ENCODE peak calls at places on chromosomes 7 and 10, in four cellular contexts. B, S, X and Q are unnamed samples.

GRCh38 chr10:117653170-117653515 is 110.6 kb downstream of the EMX2 start:
- ATAC-seq in B (peak; percentile 87), S (no peak), X (peak; percentile 97), Q (no peak)

GRCh38 chr10:26829810-26830515 is 30.8 kb downstream of the ABI1 start:
- ATAC-seq in S (no peak), X (no peak), B (no peak), Q (no peak)

GRCh38 chr7:70563960-70564359 is 568.0 kb upstream of the GALNT17 start:
- ATAC-seq in S (no peak), B (no peak), X (no peak), Q (no peak)

GRCh38 chr10:111996103-111996502 is 187.5 kb downstream of the GPAM start:
- ATAC-seq in X (no peak), S (no peak), B (peak; percentile 89), Q (no peak)

GRCh38 chr7:73376671-73377412 is 48.9 kb downstream of the FKBP6 start:
- ATAC-seq in B (no peak), X (no peak), S (no peak), Q (no peak)

GRCh38 chr7:88184848-88185304 is 35.0 kb downstream of the SRI start:
- ATAC-seq in S (peak; percentile 92), B (peak; percentile 98), X (no peak), Q (no peak)

GRCh38 chr7:92289321-92289720 is 43.5 kb downstream of the ANKIB1 start:
- ATAC-seq in B (peak; percentile 58), X (no peak), S (no peak), Q (no peak)

GRCh38 chr7:100573691-100574361 is at the start of gene SAP25:
- ATAC-seq in S (no peak), B (no peak), X (no peak), Q (no peak)

GRCh38 chr10:7409732-7410168 is 1.1 kb downstream of the SFMBT2 start:
- ATAC-seq in X (no peak), S (no peak), B (peak; percentile 17), Q (no peak)

GRCh38 chr10:89494615-89495014 is 40.8 kb downstream of the SLC16A12 start:
- ATAC-seq in X (no peak), S (no peak), B (no peak), Q (peak; percentile 31)

GRCh38 chr10:23067939-23068775 is 27.2 kb upstream of the MSRB2 start:
- ATAC-seq in X (peak; percentile 98), S (peak; percentile 94), B (peak; percentile 84), Q (peak; percentile 76)

GRCh38 chr10:124231188-124232135 is 138.1 kb upstream of the CHST15 start:
- ATAC-seq in S (no peak), B (peak; percentile 77), X (no peak), Q (no peak)

GRCh38 chr10:34698979-34699378 is 116.1 kb downstream of the PARD3 start:
- ATAC-seq in X (peak; percentile 69), B (no peak), S (no peak), Q (no peak)

GRCh38 chr7:1460757-1461639 is 1.7 kb upstream of the MICALL2 start:
- ATAC-seq in S (peak; percentile 47), B (no peak), X (no peak), Q (peak; percentile 3)

GRCh38 chr10:95792211-95792780 is 36.3 kb downstream of the ENTPD1 start:
- ATAC-seq in B (no peak), S (no peak), X (no peak), Q (no peak)

GRCh38 chr10:49628599-49628998 is 14.8 kb downstream of the CHAT start:
- ATAC-seq in X (no peak), S (no peak), B (no peak), Q (no peak)

DNA sequence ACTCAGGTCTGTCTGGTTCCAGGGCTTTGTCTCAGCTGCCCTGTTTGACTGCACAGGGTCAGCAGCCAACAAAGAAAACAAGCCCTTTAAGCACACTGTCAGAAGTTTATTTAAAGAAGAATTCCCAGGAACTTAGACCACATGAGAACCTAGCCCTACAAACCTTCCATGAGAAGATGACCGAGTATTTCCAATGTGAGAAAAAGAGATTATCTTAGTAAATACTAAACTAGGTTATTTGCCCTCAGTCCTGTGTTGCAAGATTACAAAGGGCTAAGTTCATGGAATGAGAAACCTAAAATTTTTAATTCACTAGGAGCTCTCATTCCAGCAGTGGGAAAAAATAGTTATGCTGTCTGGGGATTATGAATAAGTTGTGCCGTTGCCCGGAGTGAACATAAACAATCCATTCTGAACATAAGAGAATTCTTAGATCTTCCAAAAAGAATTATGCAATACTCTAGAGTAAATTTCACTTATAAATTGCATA is 46.7 kb downstream of the NOC3L start:
- ATAC-seq in B (no peak), X (no peak), S (no peak), Q (peak; percentile 62)
- H3K4me3 ChIP-seq in B (no peak overlapping the region), X (no peak overlapping the region), S (no peak overlapping the region), Q (no peak overlapping the region)

DNA sequence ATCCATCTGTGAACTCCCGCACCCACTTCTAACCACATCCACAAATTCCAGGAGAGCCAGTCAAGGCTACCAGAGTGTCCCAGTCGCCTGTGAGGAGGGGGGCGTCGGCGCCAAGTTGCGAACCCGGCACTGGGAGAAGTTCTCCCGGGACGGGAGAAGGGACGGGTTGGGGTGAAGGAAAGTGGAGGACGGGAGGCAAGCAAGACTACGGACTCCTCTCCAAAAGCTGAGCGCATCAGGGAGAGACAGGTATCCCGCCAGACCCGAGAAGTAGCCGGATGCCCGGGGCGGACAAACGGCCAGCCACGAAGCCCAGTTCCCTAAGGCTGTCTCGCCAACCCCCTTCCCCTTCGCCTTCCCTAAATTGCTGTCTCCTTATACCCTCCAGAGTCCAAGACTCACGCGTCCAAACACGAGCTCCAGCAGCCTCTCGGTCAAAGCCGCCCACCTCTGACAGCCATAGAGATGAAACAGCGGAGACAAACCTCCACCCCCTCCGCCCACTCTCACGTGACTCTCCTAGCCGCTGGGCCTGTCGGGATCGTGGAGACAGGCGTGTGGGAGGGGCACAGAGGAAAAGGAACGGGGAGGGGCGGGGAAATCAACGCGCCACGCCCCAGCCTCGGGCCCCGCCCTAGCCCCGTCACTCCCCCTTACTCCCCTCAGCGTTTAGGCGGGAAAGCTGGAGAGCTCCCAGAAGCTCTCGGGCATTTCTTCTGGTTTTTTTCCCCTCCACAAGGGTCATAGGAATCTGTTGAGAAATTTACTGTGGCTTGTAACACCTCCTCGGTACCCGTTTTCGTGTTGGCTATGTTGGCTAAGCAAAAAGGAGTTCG is at the start of gene MICU1:
- ATAC-seq in X (peak; percentile 96), B (peak; percentile 99), S (peak; percentile 98), Q (peak; percentile 99)
- TF ChIP-seq POLR2A in X (peak; percentile 50), B (peak; percentile 91), S (peak; percentile 93), Q (peak; percentile 62)

DNA sequence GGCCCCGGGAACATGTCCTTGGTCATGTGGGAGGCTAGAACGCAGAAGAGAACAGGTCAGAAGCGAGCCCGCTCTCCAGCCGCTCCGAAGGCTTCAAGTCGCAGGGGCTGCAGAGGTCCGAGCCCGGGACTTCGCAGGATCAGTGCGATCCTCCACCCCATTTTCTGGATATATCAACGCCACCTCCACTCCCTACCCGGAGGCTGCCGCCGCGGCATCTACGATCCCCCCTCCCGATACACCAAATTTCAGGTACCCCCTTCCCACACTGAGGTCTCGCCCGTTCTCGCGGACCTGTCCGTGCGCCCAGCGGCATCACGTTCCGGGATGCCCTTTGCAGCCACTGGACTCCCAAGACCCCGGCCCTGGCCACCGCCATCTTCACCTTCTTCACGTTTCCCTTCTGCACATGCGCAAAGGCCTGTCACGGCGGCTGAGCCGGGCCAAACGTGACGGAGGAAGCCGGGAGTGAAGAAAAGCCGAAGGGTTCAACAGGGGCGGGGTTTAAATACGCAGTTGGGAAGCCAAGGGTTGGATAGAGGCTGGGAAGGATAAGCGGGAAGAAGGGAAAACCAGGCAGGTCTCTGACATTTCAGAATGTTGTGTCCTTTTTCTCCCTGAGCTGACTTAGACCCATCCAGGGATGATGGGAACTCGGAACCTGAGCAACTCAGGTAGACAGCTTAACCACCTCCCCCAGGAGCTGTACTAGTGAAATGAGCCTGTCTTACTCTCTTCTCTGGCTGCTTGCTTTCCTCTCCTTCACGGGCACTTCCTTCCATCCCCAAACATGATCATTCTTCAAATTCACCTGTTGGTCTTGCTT is at the start of gene NDUFB8:
- ATAC-seq in X (peak; percentile 88), S (peak; percentile 92), B (peak; percentile 84), Q (peak; percentile 88)
- TF ChIP-seq POLR2AphosphoS5 in X (peak; percentile 95), S (peak; percentile 63), B (peak; percentile 83), Q (peak; percentile 76)

GRCh38 chr7:141484907-141485306 is 66.3 kb upstream of the AGK start:
- ATAC-seq in S (no peak), B (no peak), X (no peak), Q (no peak)

GRCh38 chr7:141483044-141483443 is 68.2 kb upstream of the AGK start:
- ATAC-seq in B (peak; percentile 62), S (peak; percentile 27), X (no peak), Q (no peak)

GRCh38 chr7:141490474-141490873 is 60.7 kb upstream of the AGK start:
- ATAC-seq in X (no peak), B (no peak), S (no peak), Q (no peak)

GRCh38 chr7:141481971-141482370 is 69.2 kb upstream of the AGK start:
- ATAC-seq in X (no peak), B (no peak), S (no peak), Q (no peak)

DNA sequence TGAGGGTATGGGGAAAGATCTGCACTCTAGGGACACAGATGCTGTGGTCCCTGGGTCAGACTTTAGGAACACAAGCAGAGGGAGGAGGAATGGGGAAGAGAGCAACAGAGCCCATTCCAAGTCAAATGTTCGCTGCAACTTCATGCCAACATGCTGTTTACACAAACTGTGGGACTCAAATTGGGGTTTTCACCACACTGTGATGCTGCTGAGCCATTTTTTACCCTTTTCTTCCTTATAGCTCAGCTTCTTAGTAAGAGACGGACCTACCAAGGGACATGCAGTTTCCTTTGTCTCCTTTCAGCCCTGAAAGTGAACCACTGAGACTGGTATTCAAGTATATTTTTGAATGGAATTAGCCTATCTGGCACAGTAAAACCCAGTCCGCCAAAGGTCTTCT is 64.3 kb upstream of the AGK start:
- ATAC-seq in S (no peak), X (no peak), B (no peak), Q (no peak)
- H3K4me3 ChIP-seq in S (no peak overlapping the region), X (no peak overlapping the region), B (no peak overlapping the region), Q (no peak overlapping the region)

GRCh38 chr10:70131560-70131937 is 1.1 kb downstream of the AIFM2 start:
- ATAC-seq in S (peak; percentile 25), X (peak; percentile 28), B (peak; percentile 13), Q (no peak)

GRCh38 chr10:70135684-70136083 is 3.1 kb upstream of the AIFM2 start:
- ATAC-seq in B (no peak), X (no peak), S (no peak), Q (no peak)

GRCh38 chr10:70130878-70131559 is 1.6 kb downstream of the AIFM2 start:
- ATAC-seq in S (peak; percentile 6), X (peak; percentile 15), B (no peak), Q (peak; percentile 70)

GRCh38 chr10:70135046-70135445 is 2.4 kb upstream of the AIFM2 start:
- ATAC-seq in X (no peak), B (no peak), S (no peak), Q (no peak)

GRCh38 chr10:70132098-70133029 is at the start of gene AIFM2:
- ATAC-seq in X (peak; percentile 78), S (peak; percentile 84), B (peak; percentile 91), Q (peak; percentile 90)
- TF ChIP-seq POLR2A in X (peak; percentile 32), S (peak; percentile 67), B (peak; percentile 88), Q (peak; percentile 62)

GRCh38 chr7:38846280-38846679 is 62.7 kb downstream of the VPS41 start:
- ATAC-seq in S (peak; percentile 85), B (no peak), X (peak; percentile 69), Q (no peak)

GRCh38 chr7:38838992-38839391 is 70.0 kb downstream of the VPS41 start:
- ATAC-seq in X (no peak), B (no peak), S (no peak), Q (no peak)

GRCh38 chr7:38839846-38840245 is 69.1 kb downstream of the VPS41 start:
- ATAC-seq in X (no peak), B (no peak), S (no peak), Q (no peak)

GRCh38 chr7:38844952-38845563 is 63.9 kb downstream of the VPS41 start:
- ATAC-seq in B (no peak), X (no peak), S (no peak), Q (no peak)

GRCh38 chr7:38840736-38841460 is 68.1 kb downstream of the VPS41 start:
- ATAC-seq in X (no peak), B (peak; percentile 67), S (no peak), Q (no peak)
- TF ChIP-seq POLR2AphosphoS5 in X (no peak), B (no peak), S (no peak), Q (no peak)